ENCODE peak calls at places on chromosomes 4 and X, in seven cellular contexts. One of them, this sample, is unnamed.

GRCh38 chr4:55347610-55348228 is 1.7 kb downstream of the SRD5A3 start:
- DNase-seq in IMR-90: no peak
- DNase-seq in BJ: no peak
- DNase-seq in mesothelial cell of epicardium: no peak
- DNase-seq in WTC11: no peak
- DNase-seq in MM.1S: no peak
- DNase-seq in H9: no peak
- DNase-seq in this sample: no peak

GRCh38 chrX:136476501-136476900 is 11.2 kb upstream of the BRS3 start:
- DNase-seq in MM.1S: no peak
- DNase-seq in H9: no peak
- DNase-seq in BJ: no peak
- DNase-seq in WTC11: no peak
- DNase-seq in IMR-90: no peak
- DNase-seq in mesothelial cell of epicardium: no peak
- DNase-seq in this sample: no peak

GRCh38 chr4:26525136-26525535 is 34.9 kb upstream of the CCKAR start:
- DNase-seq in MM.1S: no peak
- DNase-seq in IMR-90: peak
- DNase-seq in BJ: no peak
- DNase-seq in WTC11: no peak
- DNase-seq in mesothelial cell of epicardium: no peak
- DNase-seq in H9: no peak
- DNase-seq in this sample: no peak

GRCh38 chr4:21117771-21118170 is 417.5 kb downstream of the PACRGL start:
- DNase-seq in BJ: no peak
- DNase-seq in H9: no peak
- DNase-seq in mesothelial cell of epicardium: no peak
- DNase-seq in IMR-90: no peak
- DNase-seq in MM.1S: no peak
- DNase-seq in WTC11: no peak
- DNase-seq in this sample: no peak

GRCh38 chr4:105227054-105227453 is 80.4 kb downstream of the TET2 start:
- DNase-seq in mesothelial cell of epicardium: no peak
- DNase-seq in IMR-90: no peak
- DNase-seq in MM.1S: no peak
- DNase-seq in H9: no peak
- DNase-seq in WTC11: no peak
- DNase-seq in BJ: no peak
- DNase-seq in this sample: no peak

GRCh38 chr4:8501781-8502180 is 61.2 kb downstream of the TRMT44 start:
- DNase-seq in mesothelial cell of epicardium: no peak
- DNase-seq in BJ: no peak
- DNase-seq in H9: no peak
- DNase-seq in IMR-90: no peak
- DNase-seq in WTC11: no peak
- DNase-seq in MM.1S: no peak
- DNase-seq in this sample: no peak

GRCh38 chrX:3550871-3551270 is 162.6 kb downstream of the PRKX start:
- DNase-seq in BJ: no peak
- DNase-seq in MM.1S: no peak
- DNase-seq in WTC11: no peak
- DNase-seq in mesothelial cell of epicardium: no peak
- DNase-seq in IMR-90: no peak
- DNase-seq in H9: no peak
- DNase-seq in this sample: no peak

GRCh38 chrX:51894697-51895336 is 1.4 kb downstream of the MAGED1 start:
- DNase-seq in H9: no peak
- DNase-seq in BJ: no peak
- DNase-seq in MM.1S: peak
- DNase-seq in IMR-90: peak
- DNase-seq in WTC11: peak
- DNase-seq in mesothelial cell of epicardium: peak
- DNase-seq in this sample: no peak

GRCh38 chr4:6180841-6181631 is 19.3 kb downstream of the JAKMIP1 start:
- DNase-seq in MM.1S: peak
- DNase-seq in BJ: no peak
- DNase-seq in mesothelial cell of epicardium: no peak
- DNase-seq in IMR-90: no peak
- DNase-seq in H9: no peak
- DNase-seq in WTC11: no peak
- DNase-seq in this sample: no peak

GRCh38 chr4:184807797-184808718 is 17.7 kb downstream of the ACSL1 start:
- DNase-seq in H9: peak
- DNase-seq in WTC11: peak
- DNase-seq in mesothelial cell of epicardium: no peak
- DNase-seq in BJ: no peak
- DNase-seq in MM.1S: no peak
- DNase-seq in IMR-90: peak
- DNase-seq in this sample: no peak

GRCh38 chr4:89939994-89940393 is 45.3 kb downstream of the MMRN1 start:
- DNase-seq in MM.1S: no peak
- DNase-seq in BJ: no peak
- DNase-seq in WTC11: no peak
- DNase-seq in IMR-90: no peak
- DNase-seq in mesothelial cell of epicardium: no peak
- DNase-seq in H9: no peak
- DNase-seq in this sample: no peak

GRCh38 chr4:76704133-76704881 is 193.6 kb downstream of the SOWAHB start:
- DNase-seq in mesothelial cell of epicardium: no peak
- DNase-seq in WTC11: no peak
- DNase-seq in H9: no peak
- DNase-seq in MM.1S: no peak
- DNase-seq in IMR-90: peak
- DNase-seq in BJ: no peak
- DNase-seq in this sample: no peak

GRCh38 chr4:78482281-78482680 is 69.3 kb upstream of the ANXA3 start:
- DNase-seq in MM.1S: no peak
- DNase-seq in H9: no peak
- DNase-seq in IMR-90: no peak
- DNase-seq in WTC11: no peak
- DNase-seq in mesothelial cell of epicardium: no peak
- DNase-seq in BJ: no peak
- DNase-seq in this sample: no peak

GRCh38 chrX:73214366-73215094 is at the start of gene NAP1L2:
- DNase-seq in H9: peak
- DNase-seq in WTC11: peak
- DNase-seq in IMR-90: no peak
- DNase-seq in MM.1S: peak
- DNase-seq in BJ: no peak
- DNase-seq in mesothelial cell of epicardium: peak
- DNase-seq in this sample: no peak

GRCh38 chrX:108122748-108123147 is 31.2 kb downstream of the ATG4A start:
- DNase-seq in IMR-90: peak
- DNase-seq in WTC11: no peak
- DNase-seq in BJ: peak
- DNase-seq in MM.1S: no peak
- DNase-seq in mesothelial cell of epicardium: no peak
- DNase-seq in H9: no peak
- DNase-seq in this sample: no peak

GRCh38 chr4:25449270-25449669 is 72.2 kb downstream of the ANAPC4 start:
- DNase-seq in H9: no peak
- DNase-seq in mesothelial cell of epicardium: no peak
- DNase-seq in MM.1S: no peak
- DNase-seq in BJ: no peak
- DNase-seq in WTC11: no peak
- DNase-seq in IMR-90: no peak
- DNase-seq in this sample: no peak

GRCh38 chrX:136694491-136695087 is 46.6 kb downstream of the CD40LG start:
- DNase-seq in H9: peak
- DNase-seq in WTC11: no peak
- DNase-seq in mesothelial cell of epicardium: no peak
- DNase-seq in BJ: no peak
- DNase-seq in MM.1S: peak
- DNase-seq in IMR-90: peak
- DNase-seq in this sample: no peak

GRCh38 chr4:15765910-15766703 is 12.0 kb upstream of the CD38 start:
- DNase-seq in mesothelial cell of epicardium: no peak
- DNase-seq in IMR-90: no peak
- DNase-seq in WTC11: no peak
- DNase-seq in H9: no peak
- DNase-seq in BJ: no peak
- DNase-seq in MM.1S: peak
- DNase-seq in this sample: no peak

GRCh38 chr4:163959932-163960331 is 465.4 kb downstream of the TMA16 start:
- DNase-seq in WTC11: no peak
- DNase-seq in mesothelial cell of epicardium: no peak
- DNase-seq in IMR-90: no peak
- DNase-seq in BJ: no peak
- DNase-seq in H9: no peak
- DNase-seq in MM.1S: no peak
- DNase-seq in this sample: no peak

DNA sequence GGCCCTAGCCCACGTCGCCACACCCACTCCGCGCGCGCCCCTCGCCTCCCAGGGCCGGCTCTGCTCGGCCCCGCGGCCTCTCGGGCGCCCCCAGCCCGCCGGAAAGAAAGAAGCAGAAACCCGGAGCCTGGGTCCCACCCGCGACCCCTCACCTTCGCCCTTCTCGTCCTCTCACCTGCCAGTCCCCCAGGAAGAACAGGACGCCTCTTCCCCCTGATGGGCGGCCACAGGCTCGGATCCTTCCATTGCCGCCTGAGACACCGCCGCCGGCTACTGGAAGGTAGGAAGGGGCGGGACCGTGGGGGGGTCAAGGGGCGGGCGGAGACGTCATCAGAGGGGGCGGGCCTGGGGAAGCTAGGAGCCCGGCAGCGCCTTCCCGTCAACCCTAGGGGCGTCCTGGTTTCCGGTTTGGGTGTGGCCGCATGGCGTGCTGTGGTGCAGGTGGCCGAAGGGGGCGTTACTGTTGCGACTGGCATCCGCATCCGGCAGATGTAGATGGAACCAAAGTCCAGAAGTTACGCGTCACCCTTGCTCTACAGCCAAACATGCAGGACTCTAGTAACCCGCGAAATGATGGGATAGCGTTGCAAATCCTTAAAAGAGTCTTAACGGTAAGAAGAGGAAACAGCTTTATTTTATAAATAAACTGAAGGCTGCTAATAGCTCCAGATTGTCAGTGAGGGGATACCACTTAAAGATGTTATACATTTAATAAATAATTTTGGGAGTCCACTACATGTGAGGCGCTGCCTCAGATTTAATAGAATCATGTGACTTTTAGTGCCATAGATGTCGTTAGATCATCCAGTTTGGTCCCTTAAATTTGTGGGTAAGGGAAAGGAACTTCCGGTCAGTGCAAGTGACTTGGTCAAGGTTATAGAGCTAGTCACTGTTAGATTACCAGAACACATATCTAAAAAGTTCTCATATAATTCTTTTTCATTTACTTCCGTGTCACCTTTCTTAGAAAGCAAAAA is at the start of gene UBA6:
- DNase-seq in BJ: peak
- DNase-seq in mesothelial cell of epicardium: peak
- DNase-seq in MM.1S: peak
- DNase-seq in H9: peak
- DNase-seq in WTC11: peak
- DNase-seq in IMR-90: peak
- DNase-seq in this sample: peak
- TF ChIP-seq CTCF in BJ: peak
- TF ChIP-seq CTCF in mesothelial cell of epicardium: peak
- TF ChIP-seq CTCF in MM.1S: peak
- TF ChIP-seq CTCF in H9: peak
- TF ChIP-seq CTCF in WTC11: peak
- TF ChIP-seq CTCF in IMR-90: peak
- TF ChIP-seq CTCF in this sample: no peak

GRCh38 chrX:116198810-116199209 is 28.3 kb downstream of the AGTR2 start:
- DNase-seq in WTC11: peak
- DNase-seq in H9: no peak
- DNase-seq in MM.1S: no peak
- DNase-seq in IMR-90: no peak
- DNase-seq in BJ: no peak
- DNase-seq in mesothelial cell of epicardium: no peak
- DNase-seq in this sample: no peak
- TF ChIP-seq CTCF in WTC11: peak
- TF ChIP-seq CTCF in H9: peak
- TF ChIP-seq CTCF in MM.1S: no peak
- TF ChIP-seq CTCF in IMR-90: no peak
- TF ChIP-seq CTCF in BJ: no peak
- TF ChIP-seq CTCF in mesothelial cell of epicardium: no peak
- TF ChIP-seq CTCF in this sample: no peak

DNA sequence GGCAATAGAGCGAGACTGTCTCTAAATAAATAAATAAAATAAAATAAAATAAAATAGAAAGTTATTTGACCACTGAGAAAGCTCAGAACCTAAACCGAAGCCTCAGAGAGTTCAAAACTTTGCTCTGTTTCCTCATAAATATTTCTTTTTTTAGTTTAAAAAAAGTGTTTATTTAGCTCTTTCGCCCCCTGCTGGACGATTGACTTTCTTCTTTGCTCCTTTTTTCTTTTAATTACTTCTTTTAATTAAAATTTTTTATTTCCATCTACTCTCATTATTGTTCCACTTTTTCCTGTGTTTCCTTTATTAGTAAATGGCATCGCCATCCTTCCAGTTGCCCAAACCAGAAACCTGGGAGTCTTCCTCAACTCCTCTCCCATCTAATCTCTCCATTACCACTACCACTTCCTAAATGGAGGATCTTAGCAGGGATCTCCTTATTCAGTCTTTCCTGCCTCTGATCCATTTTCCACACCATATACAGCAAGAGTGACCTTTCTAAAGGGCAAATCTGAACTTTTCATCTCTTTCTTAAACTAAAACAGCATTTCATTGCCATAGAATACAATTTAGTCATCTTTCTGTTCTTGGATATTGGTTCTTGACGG is 728 bp upstream of the IL13RA2 start:
- DNase-seq in mesothelial cell of epicardium: no peak
- DNase-seq in BJ: no peak
- DNase-seq in IMR-90: no peak
- DNase-seq in H9: no peak
- DNase-seq in MM.1S: peak
- DNase-seq in WTC11: peak
- DNase-seq in this sample: no peak
- TF ChIP-seq CTCF in mesothelial cell of epicardium: peak
- TF ChIP-seq CTCF in BJ: no peak
- TF ChIP-seq CTCF in IMR-90: peak
- TF ChIP-seq CTCF in H9: peak
- TF ChIP-seq CTCF in MM.1S: peak
- TF ChIP-seq CTCF in WTC11: peak
- TF ChIP-seq CTCF in this sample: no peak

GRCh38 chrX:25717122-25717521 is 421.0 kb upstream of the MAGEB18 start:
- DNase-seq in IMR-90: no peak
- DNase-seq in WTC11: no peak
- DNase-seq in H9: no peak
- DNase-seq in BJ: no peak
- DNase-seq in MM.1S: no peak
- DNase-seq in mesothelial cell of epicardium: no peak
- DNase-seq in this sample: no peak

GRCh38 chrX:25726539-25726938 is 411.6 kb upstream of the MAGEB18 start:
- DNase-seq in WTC11: no peak
- DNase-seq in mesothelial cell of epicardium: no peak
- DNase-seq in MM.1S: no peak
- DNase-seq in BJ: no peak
- DNase-seq in H9: no peak
- DNase-seq in IMR-90: no peak
- DNase-seq in this sample: no peak

DNA sequence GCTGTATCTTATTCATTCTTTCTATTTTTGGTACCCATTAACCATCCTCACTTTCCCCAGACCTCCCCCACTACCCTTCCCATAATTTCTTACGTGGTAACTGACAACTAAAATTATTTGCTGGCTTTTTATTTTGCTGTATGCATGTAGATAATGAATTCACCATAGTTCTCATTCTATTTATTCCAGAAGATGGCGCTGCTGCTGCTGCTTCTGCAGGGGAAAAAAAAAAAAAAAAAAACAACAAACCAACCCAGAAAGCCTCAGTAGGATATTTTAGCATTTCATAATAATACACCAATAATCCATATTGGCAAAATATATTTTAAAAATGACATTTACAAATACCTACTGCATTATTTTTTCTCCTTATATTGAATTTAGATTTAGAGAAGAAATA is 416.6 kb upstream of the MAGEB18 start:
- DNase-seq in WTC11: no peak
- DNase-seq in MM.1S: peak
- DNase-seq in mesothelial cell of epicardium: no peak
- DNase-seq in BJ: no peak
- DNase-seq in IMR-90: no peak
- DNase-seq in H9: no peak
- DNase-seq in this sample: no peak
- TF ChIP-seq CTCF in WTC11: no peak
- TF ChIP-seq CTCF in MM.1S: peak
- TF ChIP-seq CTCF in mesothelial cell of epicardium: no peak
- TF ChIP-seq CTCF in BJ: no peak
- TF ChIP-seq CTCF in IMR-90: peak
- TF ChIP-seq CTCF in H9: peak
- TF ChIP-seq CTCF in this sample: no peak

This sample was measured in omental fat pad.